ENCODE peak calls at places on chromosome 4, in nine cellular contexts. One of them, this sample, is unnamed. For H3K4me1, the result is how much of the 10 kb centered on the place peaks cover.

GRCh38 chr4:183364025-183364424 is 41.8 kb upstream of the CLDN24 start:
- DNase-seq in esophagus squamous epithelium: no peak
- DNase-seq in ovary: no peak
- DNase-seq in breast epithelium: no peak
- DNase-seq in HCT116: no peak
- DNase-seq in sigmoid colon: no peak
- DNase-seq in heart left ventricle: no peak
- DNase-seq in transverse colon: no peak
- DNase-seq in HepG2: no peak
- DNase-seq in this sample: no peak

GRCh38 chr4:79852305-79852730 is 220.7 kb downstream of the ANTXR2 start:
- DNase-seq in esophagus squamous epithelium: no peak
- DNase-seq in ovary: peak
- DNase-seq in breast epithelium: no peak
- DNase-seq in HCT116: peak
- DNase-seq in sigmoid colon: no peak
- DNase-seq in heart left ventricle: peak
- DNase-seq in transverse colon: peak
- DNase-seq in HepG2: peak
- DNase-seq in this sample: no peak

GRCh38 chr4:20391224-20391623 is 139.5 kb downstream of the SLIT2 start:
- DNase-seq in esophagus squamous epithelium: no peak
- DNase-seq in ovary: no peak
- DNase-seq in breast epithelium: no peak
- DNase-seq in HCT116: no peak
- DNase-seq in sigmoid colon: no peak
- DNase-seq in heart left ventricle: no peak
- DNase-seq in transverse colon: no peak
- DNase-seq in HepG2: no peak
- DNase-seq in this sample: no peak

GRCh38 chr4:17126306-17126978 is 228.0 kb upstream of the LDB2 start:
- DNase-seq in esophagus squamous epithelium: no peak
- DNase-seq in ovary: no peak
- DNase-seq in breast epithelium: no peak
- DNase-seq in HCT116: no peak
- DNase-seq in sigmoid colon: no peak
- DNase-seq in heart left ventricle: no peak
- DNase-seq in transverse colon: no peak
- DNase-seq in HepG2: no peak
- DNase-seq in this sample: no peak

GRCh38 chr4:23680616-23681518 is 209.0 kb downstream of the PPARGC1A start:
- DNase-seq in esophagus squamous epithelium: no peak
- DNase-seq in ovary: no peak
- DNase-seq in breast epithelium: no peak
- DNase-seq in HCT116: no peak
- DNase-seq in sigmoid colon: no peak
- DNase-seq in heart left ventricle: no peak
- DNase-seq in transverse colon: no peak
- DNase-seq in HepG2: no peak
- DNase-seq in this sample: no peak

GRCh38 chr4:167210166-167210565 is 24.1 kb downstream of the SPOCK3 start:
- DNase-seq in esophagus squamous epithelium: no peak
- DNase-seq in ovary: no peak
- DNase-seq in breast epithelium: no peak
- DNase-seq in HCT116: no peak
- DNase-seq in sigmoid colon: no peak
- DNase-seq in heart left ventricle: no peak
- DNase-seq in transverse colon: no peak
- DNase-seq in HepG2: no peak
- DNase-seq in this sample: no peak

GRCh38 chr4:158769175-158769831 is 477 bp downstream of the FNIP2 start:
- DNase-seq in esophagus squamous epithelium: no peak
- DNase-seq in ovary: peak
- DNase-seq in breast epithelium: no peak
- DNase-seq in HCT116: no peak
- DNase-seq in sigmoid colon: peak
- DNase-seq in heart left ventricle: peak
- DNase-seq in transverse colon: peak
- DNase-seq in HepG2: no peak
- DNase-seq in this sample: no peak

GRCh38 chr4:148054275-148054674 is 322.4 kb downstream of the ARHGAP10 start:
- DNase-seq in esophagus squamous epithelium: no peak
- DNase-seq in ovary: no peak
- DNase-seq in breast epithelium: no peak
- DNase-seq in HCT116: no peak
- DNase-seq in sigmoid colon: no peak
- DNase-seq in heart left ventricle: no peak
- DNase-seq in transverse colon: no peak
- DNase-seq in HepG2: no peak
- DNase-seq in this sample: no peak

GRCh38 chr4:88244821-88245579 is 39.4 kb downstream of the PPM1K start:
- DNase-seq in esophagus squamous epithelium: no peak
- DNase-seq in ovary: no peak
- DNase-seq in breast epithelium: no peak
- DNase-seq in HCT116: no peak
- DNase-seq in sigmoid colon: no peak
- DNase-seq in heart left ventricle: no peak
- DNase-seq in transverse colon: peak
- DNase-seq in HepG2: no peak
- DNase-seq in this sample: no peak

GRCh38 chr4:122458625-122459024 is 2.1 kb upstream of the IL2 start:
- DNase-seq in esophagus squamous epithelium: no peak
- DNase-seq in ovary: no peak
- DNase-seq in breast epithelium: no peak
- DNase-seq in HCT116: no peak
- DNase-seq in sigmoid colon: no peak
- DNase-seq in heart left ventricle: no peak
- DNase-seq in transverse colon: no peak
- DNase-seq in HepG2: no peak
- DNase-seq in this sample: no peak

GRCh38 chr4:76546282-76547166 is 111.5 kb downstream of the SHROOM3 start:
- DNase-seq in esophagus squamous epithelium: no peak
- DNase-seq in ovary: peak
- DNase-seq in breast epithelium: no peak
- DNase-seq in HCT116: no peak
- DNase-seq in sigmoid colon: no peak
- DNase-seq in heart left ventricle: no peak
- DNase-seq in transverse colon: peak
- DNase-seq in HepG2: no peak
- DNase-seq in this sample: no peak

GRCh38 chr4:67520141-67520540 is 25.2 kb downstream of the CENPC start:
- DNase-seq in esophagus squamous epithelium: no peak
- DNase-seq in ovary: no peak
- DNase-seq in breast epithelium: no peak
- DNase-seq in HCT116: no peak
- DNase-seq in sigmoid colon: no peak
- DNase-seq in heart left ventricle: no peak
- DNase-seq in transverse colon: no peak
- DNase-seq in HepG2: no peak
- DNase-seq in this sample: no peak

GRCh38 chr4:123787710-123788109 is 391.1 kb downstream of the SPRY1 start:
- DNase-seq in esophagus squamous epithelium: no peak
- DNase-seq in ovary: no peak
- DNase-seq in breast epithelium: no peak
- DNase-seq in HCT116: no peak
- DNase-seq in sigmoid colon: no peak
- DNase-seq in heart left ventricle: no peak
- DNase-seq in transverse colon: no peak
- DNase-seq in HepG2: no peak
- DNase-seq in this sample: no peak
- H3K27ac ChIP-seq in esophagus squamous epithelium: peak
- H3K27ac ChIP-seq in ovary: no peak
- H3K27ac ChIP-seq in breast epithelium: peak
- H3K27ac ChIP-seq in HCT116: no peak
- H3K27ac ChIP-seq in sigmoid colon: peak
- H3K27ac ChIP-seq in heart left ventricle: no peak
- H3K27ac ChIP-seq in transverse colon: peak
- H3K27ac ChIP-seq in HepG2: no peak
- H3K27ac ChIP-seq in this sample: no peak

DNA sequence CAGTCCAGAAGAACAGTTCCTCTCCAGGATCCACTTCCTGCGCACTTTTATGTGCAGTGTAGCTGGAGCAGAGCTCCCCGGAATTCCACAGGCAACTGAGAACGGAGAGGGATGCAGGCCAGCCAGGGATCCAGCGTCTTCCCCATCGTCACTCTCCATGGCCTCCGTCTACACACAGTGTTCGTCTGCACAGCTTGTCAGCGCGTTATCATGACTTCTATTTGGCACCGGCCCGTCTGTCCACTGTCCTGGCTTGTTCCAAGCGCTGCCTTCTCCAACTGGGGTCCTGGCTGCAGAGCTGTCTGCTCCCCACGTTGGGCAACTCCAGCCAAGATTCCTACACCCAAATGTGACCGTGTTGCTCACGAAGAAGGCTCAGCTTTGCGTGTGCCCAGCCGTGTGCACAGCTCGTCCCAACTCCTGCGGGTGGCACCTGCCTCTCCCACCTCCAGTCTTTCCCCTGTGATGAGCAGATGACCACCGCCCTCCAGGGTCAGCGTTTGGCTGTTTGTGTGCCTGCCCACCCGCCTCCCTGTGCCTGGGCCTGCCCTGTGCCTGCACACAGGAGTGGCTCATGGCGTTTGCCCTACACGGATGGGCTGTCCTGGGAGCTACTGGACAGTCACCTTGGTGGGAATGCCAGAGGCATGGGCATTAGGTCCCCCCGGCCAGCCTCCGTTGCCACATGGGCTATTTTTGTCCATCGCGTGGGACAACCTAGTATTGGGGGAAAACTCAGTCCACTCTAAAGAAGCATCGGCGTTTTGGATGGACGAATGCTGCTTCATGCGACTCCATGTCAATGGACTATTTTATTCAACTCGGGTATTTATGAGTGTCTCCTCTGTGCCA is 2.2 kb upstream of the CTBP1 start:
- DNase-seq in esophagus squamous epithelium: no peak
- DNase-seq in ovary: peak
- DNase-seq in breast epithelium: no peak
- DNase-seq in HCT116: no peak
- DNase-seq in sigmoid colon: no peak
- DNase-seq in heart left ventricle: no peak
- DNase-seq in transverse colon: no peak
- DNase-seq in HepG2: no peak
- DNase-seq in this sample: no peak
- TF ChIP-seq POLR2A in esophagus squamous epithelium: no peak
- TF ChIP-seq POLR2A in ovary: no peak
- TF ChIP-seq POLR2A in breast epithelium: no peak
- TF ChIP-seq POLR2A in HCT116: no peak
- TF ChIP-seq POLR2A in sigmoid colon: no peak
- TF ChIP-seq POLR2A in heart left ventricle: no peak
- TF ChIP-seq POLR2A in transverse colon: no peak
- TF ChIP-seq POLR2A in HepG2: no peak
- TF ChIP-seq POLR2A in this sample: no peak

DNA sequence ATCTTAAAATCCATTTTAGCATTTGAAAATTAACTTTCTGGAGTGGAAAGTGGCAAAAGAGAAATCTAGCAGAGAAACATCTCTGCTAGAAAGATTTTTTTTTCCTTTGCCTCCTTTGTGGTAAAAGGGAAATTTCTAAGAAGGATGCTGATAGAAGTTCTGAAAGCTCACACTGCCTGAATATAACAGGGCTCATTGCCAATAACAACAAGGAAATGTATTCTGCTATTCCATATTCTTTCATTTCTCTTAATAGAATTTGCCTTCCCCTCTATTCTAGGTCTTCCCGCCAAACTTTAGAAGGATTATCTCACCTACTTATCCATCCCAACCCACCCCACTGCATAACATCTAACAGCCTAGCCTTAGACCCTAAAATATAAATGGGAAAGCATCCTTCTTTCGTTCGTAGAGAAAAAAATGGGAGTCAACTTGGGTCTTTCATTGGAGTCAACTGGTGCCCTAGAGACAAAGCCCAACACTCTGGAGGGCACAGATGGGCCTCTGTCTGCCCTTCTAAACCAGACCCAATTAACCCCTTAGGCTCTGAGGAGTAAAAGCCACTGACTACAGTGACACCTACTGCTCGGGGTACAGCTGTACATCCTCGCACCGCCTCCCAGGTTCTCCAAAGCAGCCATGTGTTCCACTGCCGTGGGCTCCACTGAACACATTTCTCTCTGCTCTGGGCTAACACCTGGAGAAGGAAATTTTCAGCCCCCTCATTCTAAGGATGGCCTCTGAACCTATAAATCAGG is 103.9 kb downstream of the MAML3 start:
- DNase-seq in esophagus squamous epithelium: no peak
- DNase-seq in ovary: no peak
- DNase-seq in breast epithelium: no peak
- DNase-seq in HCT116: no peak
- DNase-seq in sigmoid colon: no peak
- DNase-seq in heart left ventricle: no peak
- DNase-seq in transverse colon: no peak
- DNase-seq in HepG2: no peak
- DNase-seq in this sample: no peak
- H3K4me1 ChIP-seq in esophagus squamous epithelium: half or more
- H3K4me1 ChIP-seq in ovary: under half
- H3K4me1 ChIP-seq in breast epithelium: under half
- H3K4me1 ChIP-seq in HCT116: under half
- H3K4me1 ChIP-seq in sigmoid colon: under half
- H3K4me1 ChIP-seq in heart left ventricle: under half
- H3K4me1 ChIP-seq in transverse colon: under half
- H3K4me1 ChIP-seq in HepG2: under half
- H3K4me1 ChIP-seq in this sample: under half

DNA sequence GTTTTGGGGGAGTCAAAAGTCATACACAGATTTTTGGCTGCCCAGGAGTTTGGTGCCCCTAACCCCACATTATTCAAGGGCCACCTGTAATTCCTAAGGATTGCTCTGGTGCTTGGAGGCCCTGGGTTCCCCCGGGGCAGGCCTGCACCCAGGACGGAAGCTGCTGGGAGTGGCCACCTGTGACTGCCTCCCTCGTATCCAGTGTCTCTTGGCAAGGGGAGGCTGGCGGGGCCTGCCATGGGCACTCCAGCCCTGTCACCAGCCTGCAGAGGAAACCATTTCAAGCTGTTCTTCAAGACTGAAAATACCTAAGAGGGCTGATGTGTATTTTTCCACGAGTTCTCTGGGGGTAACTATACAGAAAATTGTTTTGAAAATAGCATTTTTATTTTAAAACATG is 24.5 kb upstream of the GPR78 start:
- DNase-seq in esophagus squamous epithelium: no peak
- DNase-seq in ovary: no peak
- DNase-seq in breast epithelium: no peak
- DNase-seq in HCT116: no peak
- DNase-seq in sigmoid colon: no peak
- DNase-seq in heart left ventricle: no peak
- DNase-seq in transverse colon: no peak
- DNase-seq in HepG2: no peak
- DNase-seq in this sample: no peak
- H3K27ac ChIP-seq in esophagus squamous epithelium: no peak
- H3K27ac ChIP-seq in ovary: no peak
- H3K27ac ChIP-seq in breast epithelium: no peak
- H3K27ac ChIP-seq in HCT116: no peak
- H3K27ac ChIP-seq in sigmoid colon: no peak
- H3K27ac ChIP-seq in heart left ventricle: no peak
- H3K27ac ChIP-seq in transverse colon: no peak
- H3K27ac ChIP-seq in HepG2: no peak
- H3K27ac ChIP-seq in this sample: no peak

DNA sequence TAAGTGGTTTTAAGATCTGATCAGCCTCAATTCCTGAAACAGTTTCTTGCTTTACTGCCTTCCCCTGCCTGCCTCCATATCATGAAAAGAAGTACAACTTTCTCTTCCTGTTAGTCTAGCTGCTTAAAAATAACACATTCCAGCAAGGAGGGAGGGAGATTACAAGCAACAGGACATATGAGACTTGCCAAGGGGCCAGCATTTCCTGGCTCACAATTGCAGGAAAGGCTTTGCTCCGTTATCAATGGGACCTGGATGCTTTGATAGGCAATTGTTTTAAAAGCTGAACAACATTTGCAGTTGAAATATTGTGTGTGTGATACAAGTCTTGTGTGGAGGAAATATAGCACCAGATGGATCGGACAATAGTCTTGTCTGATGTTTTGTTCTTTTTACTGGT is 425.0 kb downstream of the FAT4 start:
- DNase-seq in esophagus squamous epithelium: no peak
- DNase-seq in ovary: no peak
- DNase-seq in breast epithelium: no peak
- DNase-seq in HCT116: no peak
- DNase-seq in sigmoid colon: no peak
- DNase-seq in heart left ventricle: peak
- DNase-seq in transverse colon: no peak
- DNase-seq in HepG2: no peak
- DNase-seq in this sample: no peak
- TF ChIP-seq POLR2A in esophagus squamous epithelium: no peak
- TF ChIP-seq POLR2A in ovary: no peak
- TF ChIP-seq POLR2A in breast epithelium: no peak
- TF ChIP-seq POLR2A in HCT116: no peak
- TF ChIP-seq POLR2A in sigmoid colon: no peak
- TF ChIP-seq POLR2A in heart left ventricle: no peak
- TF ChIP-seq POLR2A in transverse colon: no peak
- TF ChIP-seq POLR2A in HepG2: no peak
- TF ChIP-seq POLR2A in this sample: no peak